ENCODE peak calls at places on chromosomes 12 and 14, in five cellular contexts. J, S, I, O and V are unnamed samples.

GRCh38 chr12:79422060-79422812 is 268.5 kb downstream of the PAWR start:
- DNase-seq in S (no peak), J (peak; percentile 60), I (no peak), O (no peak), V (no peak)

GRCh38 chr12:55935742-55936151 is 4.8 kb downstream of the DGKA start:
- DNase-seq in I (no peak), S (no peak), O (no peak), J (no peak), V (no peak)

GRCh38 chr14:29906256-29906885 is 21.3 kb downstream of the PRKD1 start:
- DNase-seq in O (no peak), I (no peak), S (no peak), J (peak; percentile 60), V (no peak)

GRCh38 chr14:90023176-90023896 is 38.5 kb upstream of the KCNK13 start:
- DNase-seq in I (no peak), S (no peak), O (no peak), J (no peak), V (no peak)

GRCh38 chr12:9163392-9163791 is 44.8 kb downstream of the PZP start:
- DNase-seq in S (no peak), I (no peak), J (peak; percentile 93), O (no peak), V (no peak)

GRCh38 chr12:18479266-18479665 is 217.9 kb downstream of the PIK3C2G start:
- DNase-seq in O (no peak), S (no peak), I (no peak), J (no peak), V (no peak)

GRCh38 chr12:79844693-79845092 is 90.2 kb downstream of the PPP1R12A start:
- DNase-seq in O (peak; percentile 32), S (peak; percentile 71), J (peak; percentile 95), I (no peak), V (no peak)

GRCh38 chr12:88300931-88301330 is 158.8 kb downstream of the TMTC3 start:
- DNase-seq in S (no peak), I (no peak), O (no peak), J (no peak), V (no peak)

GRCh38 chr12:117850048-117850447 is 118.7 kb downstream of the KSR2 start:
- DNase-seq in O (peak; percentile 83), S (peak; percentile 44), J (peak; percentile 54), I (no peak), V (no peak)

GRCh38 chr14:80135305-80136088 is 75.8 kb downstream of the DIO2 start:
- DNase-seq in S (no peak), J (no peak), O (no peak), I (no peak), V (no peak)

GRCh38 chr14:68783408-68784297 is 9.2 kb downstream of the ZFP36L1 start:
- DNase-seq in I (no peak), J (no peak), S (no peak), O (no peak), V (no peak)

GRCh38 chr12:107108995-107109508 is 15.7 kb upstream of the CRY1 start:
- DNase-seq in O (no peak), S (no peak), J (no peak), I (no peak), V (no peak)

GRCh38 chr12:18899162-18899561 is 161.2 kb downstream of the CAPZA3 start:
- DNase-seq in I (no peak), O (no peak), J (no peak), S (no peak), V (no peak)

GRCh38 chr14:58296731-58297130 is 1.6 kb upstream of the ARID4A start:
- DNase-seq in I (no peak), S (no peak), O (no peak), J (peak; percentile 33), V (no peak)

GRCh38 chr14:65096323-65097089 is 5.8 kb downstream of the MAX start:
- DNase-seq in O (peak; percentile 29), S (no peak), J (no peak), I (no peak), V (no peak)

GRCh38 chr12:57630891-57631433 is 2.0 kb downstream of the B4GALNT1 start:
- DNase-seq in I (no peak), O (no peak), S (no peak), J (no peak), V (no peak)

GRCh38 chr12:125533434-125534029 is 468.3 kb downstream of the AACS start:
- DNase-seq in I (no peak), S (no peak), O (peak; percentile 72), J (no peak), V (no peak)

GRCh38 chr14:68786491-68787234 is 6.2 kb downstream of the ZFP36L1 start:
- DNase-seq in S (no peak), J (peak; percentile 15), O (no peak), I (no peak), V (no peak)

GRCh38 chr12:113155060-113155459 is 5.5 kb downstream of the CFAP73 start:
- DNase-seq in I (no peak), S (no peak), J (no peak), O (no peak), V (no peak)

GRCh38 chr14:92644166-92644565 is 104.3 kb downstream of the LGMN start:
- DNase-seq in S (peak; percentile 52), J (no peak), I (no peak), O (no peak), V (no peak)

GRCh38 chr14:104552738-104553125 is 26.8 kb upstream of the C14orf180 start:
- DNase-seq in J (no peak), I (no peak), O (no peak), S (no peak), V (no peak)

GRCh38 chr12:77190022-77190421 is 124.7 kb upstream of the E2F7 start:
- DNase-seq in I (no peak), O (no peak), S (no peak), J (no peak), V (no peak)

DNA sequence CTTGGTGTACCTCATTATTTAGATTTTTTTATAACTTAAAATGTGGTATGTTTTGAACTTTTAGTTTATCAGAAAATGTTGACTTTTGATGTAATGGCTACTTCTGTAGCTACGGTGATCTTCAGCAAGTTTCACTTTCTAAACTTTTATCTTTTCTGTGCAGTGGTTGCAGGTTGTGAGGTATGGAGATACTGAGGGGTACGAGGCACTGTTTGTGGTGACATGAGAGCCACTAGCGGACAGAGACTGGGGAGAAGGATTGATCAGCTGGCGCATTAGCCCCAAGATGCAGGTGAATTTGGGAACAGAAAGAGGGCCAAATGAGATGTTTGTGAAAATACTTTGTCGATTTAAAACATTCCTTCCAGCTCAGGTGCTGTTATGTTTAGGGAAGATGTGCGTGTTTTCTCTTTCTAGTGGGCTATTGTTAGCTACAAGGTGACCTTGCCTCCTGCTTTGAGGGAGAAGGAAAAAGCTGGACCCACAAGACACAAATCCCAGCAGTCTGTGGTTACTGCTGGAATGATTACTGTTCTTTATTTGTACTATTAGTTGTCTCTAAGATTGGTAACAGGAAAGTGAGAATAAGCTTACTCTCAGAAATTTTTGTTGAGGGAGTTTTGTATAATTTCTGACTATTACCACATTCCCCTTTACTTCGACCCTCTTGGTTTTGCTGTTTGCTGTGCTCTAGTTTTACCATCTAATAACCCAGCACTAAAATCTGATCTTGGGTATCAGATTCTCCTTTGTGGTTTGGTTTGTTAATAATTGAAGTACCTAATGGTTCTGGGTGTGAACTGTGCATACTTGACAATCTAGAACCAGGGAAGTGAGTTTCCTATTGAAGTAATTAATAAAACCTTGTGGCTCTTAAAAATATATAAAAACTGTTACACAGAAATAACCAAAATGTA is 61.7 kb downstream of the FBXO34 start:
- DNase-seq in O (no peak), J (no peak), I (no peak), S (no peak), V (no peak)
- H3K27ac ChIP-seq in O (no peak overlapping the region), J (no peak overlapping the region), I (peak overlapping the region; percentile 71), S (no peak overlapping the region), V (peak overlapping the region; percentile 12)

DNA sequence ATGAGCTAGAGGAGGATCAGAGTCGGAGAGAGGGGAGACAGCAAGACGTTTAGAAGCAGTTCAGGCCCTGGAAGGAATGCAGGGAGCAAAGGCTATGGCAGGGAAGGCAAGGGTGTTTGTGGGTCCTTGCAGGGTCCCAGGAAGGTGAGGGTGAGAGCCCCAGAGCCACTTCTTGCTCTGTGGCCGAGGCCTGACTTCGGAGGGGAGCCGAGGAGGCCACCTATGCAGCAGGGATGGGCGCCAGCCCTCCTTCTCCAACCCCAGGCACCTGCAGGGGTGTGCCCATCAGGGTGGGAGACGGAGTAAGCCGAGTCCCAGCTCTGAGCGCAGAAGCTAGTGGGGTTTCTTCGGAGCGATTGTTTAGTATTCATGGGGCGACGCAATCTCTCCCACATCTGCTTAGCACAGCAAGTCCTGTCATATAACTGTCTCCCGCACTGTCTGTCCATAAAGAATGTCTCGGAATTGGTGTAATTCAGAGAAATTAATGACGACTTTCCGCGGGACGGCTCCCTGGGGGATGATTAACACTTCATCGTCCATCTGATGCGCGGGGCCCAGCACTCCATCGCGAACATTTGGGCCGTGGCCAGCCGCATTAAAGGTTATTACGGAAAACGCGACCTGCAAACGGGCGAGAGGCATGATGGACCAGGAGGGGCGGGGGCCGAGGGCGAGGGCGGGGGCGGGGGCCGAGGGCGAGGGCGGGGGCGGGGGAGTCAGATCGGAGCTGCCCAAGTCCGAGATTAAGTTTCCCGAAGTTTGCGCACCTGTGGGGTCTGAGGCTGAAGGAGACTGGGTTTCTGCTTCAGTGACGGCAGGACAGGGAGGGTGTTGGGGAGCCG is 12.3 kb upstream of the CALCOCO1 start:
- DNase-seq in S (no peak), J (no peak), I (no peak), O (no peak), V (no peak)
- TF ChIP-seq EZH2 in S (no peak), J (peak; percentile 74), I (no peak), O (no peak), V (no peak)

GRCh38 chr12:124028560-124028935 is 55.5 kb downstream of the ZNF664 start:
- DNase-seq in J (no peak), S (no peak), O (no peak), I (no peak), V (no peak)

GRCh38 chr12:124032265-124032886 is 59.4 kb downstream of the ZNF664 start:
- DNase-seq in J (peak; percentile 59), O (peak; percentile 80), I (no peak), S (peak; percentile 19), V (peak; percentile 42)

GRCh38 chr12:124030008-124030407 is 57.0 kb downstream of the ZNF664 start:
- DNase-seq in I (no peak), J (no peak), O (no peak), S (no peak), V (no peak)

GRCh38 chr12:124031058-124031457 is 58.0 kb downstream of the ZNF664 start:
- DNase-seq in J (no peak), S (no peak), I (no peak), O (no peak), V (no peak)

GRCh38 chr12:124030510-124030909 is 57.5 kb downstream of the ZNF664 start:
- DNase-seq in O (peak; percentile 38), S (no peak), I (no peak), J (peak; percentile 33), V (no peak)
- TF ChIP-seq POLR2AphosphoS5 in O (no peak), S (no peak), I (no peak), J (no peak), V (no peak)

DNA sequence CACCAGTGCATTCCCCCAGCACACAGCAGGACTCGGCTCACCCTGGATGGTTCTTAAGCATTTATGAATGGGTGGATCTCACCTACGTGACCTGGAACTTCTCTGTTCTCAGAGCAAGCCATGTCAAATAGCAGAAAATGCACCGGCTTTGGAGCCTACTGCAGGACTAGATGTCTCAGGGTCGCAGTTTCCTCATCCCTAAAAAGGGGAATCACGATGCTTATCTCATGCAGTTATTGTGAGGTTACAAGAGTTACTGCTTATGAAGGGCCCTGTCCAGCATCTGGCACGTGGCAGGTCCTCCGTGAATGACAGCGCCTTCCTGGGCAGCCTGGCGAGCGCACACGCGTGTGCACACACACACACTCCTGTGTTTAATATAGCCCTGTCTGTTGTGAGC is 128.5 kb downstream of the ETV6 start:
- DNase-seq in O (no peak), J (no peak), I (no peak), S (no peak), V (no peak)
- H3K27ac ChIP-seq in O (no peak overlapping the region), J (no peak overlapping the region), I (peak overlapping the region; percentile 95), S (no peak overlapping the region), V (no peak overlapping the region)